ENCODE peak calls at places on chromosome 10, in six cellular contexts. D, I, Z, R, B and E are unnamed samples.

GRCh38 chr10:116752969-116753665 is 10.8 kb upstream of the HSPA12A start:
- DNase-seq in R (no peak), Z (no peak), D (no peak), B (no peak), I (no peak), E (no peak)

GRCh38 chr10:5478694-5479305 is 20.6 kb downstream of the CALML5 start:
- DNase-seq in Z (no peak), B (no peak), I (no peak), R (no peak), D (no peak), E (no peak)

GRCh38 chr10:4733150-4733842 is 92.7 kb upstream of the AKR1E2 start:
- DNase-seq in Z (no peak), R (no peak), I (peak), B (no peak), D (no peak), E (no peak)

GRCh38 chr10:126935263-126935946 is 30.2 kb downstream of the DOCK1 start:
- DNase-seq in I (peak), Z (peak), D (no peak), B (no peak), R (no peak), E (no peak)

GRCh38 chr10:69800109-69800508 is 1.6 kb upstream of the COL13A1 start:
- DNase-seq in D (peak), I (peak), R (peak), Z (peak), B (no peak), E (no peak)

GRCh38 chr10:32005050-32005449 is 51.2 kb downstream of the KIF5B start:
- DNase-seq in I (peak), R (peak), Z (peak), B (peak), D (peak), E (peak)

GRCh38 chr10:21526952-21527633 is 1.6 kb upstream of the SKIDA1 start:
- DNase-seq in B (peak), Z (peak), D (peak), I (peak), R (peak), E (no peak)

GRCh38 chr10:100436255-100436654 is 26.6 kb upstream of the WNT8B start:
- DNase-seq in Z (no peak), D (no peak), B (no peak), R (no peak), I (no peak), E (no peak)

GRCh38 chr10:1206601-1207000 is 150.4 kb downstream of the WDR37 start:
- DNase-seq in D (no peak), R (no peak), Z (no peak), B (no peak), I (no peak), E (no peak)

GRCh38 chr10:71864861-71865473 is 13.9 kb upstream of the PSAP start:
- DNase-seq in I (peak), Z (peak), B (no peak), D (no peak), R (peak), E (no peak)

GRCh38 chr10:103676058-103676785 is 179.2 kb downstream of the SH3PXD2A start:
- DNase-seq in R (peak), D (no peak), B (no peak), Z (peak), I (no peak), E (no peak)
- H3K4me3 ChIP-seq in R (peak), D (no peak), B (no peak), Z (peak), I (no peak), E (no peak)

DNA sequence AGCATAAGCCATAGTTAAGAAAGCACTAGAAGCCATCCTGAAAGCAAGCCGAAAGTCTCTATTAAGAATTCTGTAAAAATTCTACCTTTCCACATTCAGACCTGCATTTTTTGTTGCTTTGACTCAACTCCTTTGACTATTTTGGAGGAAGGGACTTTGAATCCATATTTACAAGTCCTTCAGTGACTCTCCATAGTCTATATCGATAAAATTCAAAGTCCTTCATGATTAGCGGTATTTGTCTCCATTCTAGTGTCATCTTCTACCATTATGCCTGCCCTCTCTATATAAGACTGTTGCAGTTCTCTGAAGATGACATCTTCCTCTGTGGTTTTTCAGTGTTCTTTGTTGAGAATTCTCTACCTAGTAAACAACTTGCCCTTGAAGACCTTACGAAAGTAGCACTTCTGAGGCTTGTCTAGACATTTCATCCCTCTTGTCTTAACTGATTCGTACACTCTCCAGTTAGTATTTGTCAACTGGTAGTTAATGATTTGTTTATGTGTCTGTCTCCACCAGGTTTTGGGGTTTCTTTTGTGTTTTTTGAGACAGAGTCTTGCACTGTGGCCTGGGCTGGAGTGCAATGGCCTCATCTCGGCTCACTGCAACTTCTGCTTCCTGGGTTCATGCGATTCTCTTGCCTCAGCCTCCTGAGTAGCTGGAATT is 1.7 kb downstream of the CCSER2 start:
- DNase-seq in D (peak), I (no peak), R (no peak), Z (no peak), B (peak), E (no peak)
- H3K4me3 ChIP-seq in D (peak), I (peak), R (peak), Z (peak), B (peak), E (no peak)

GRCh38 chr10:28304032-28304571 is 1.2 kb upstream of the MPP7 start:
- DNase-seq in B (no peak), D (no peak), Z (no peak), I (no peak), R (no peak), E (no peak)
- H3K4me3 ChIP-seq in B (no peak), D (no peak), Z (no peak), I (peak), R (no peak), E (no peak)

DNA sequence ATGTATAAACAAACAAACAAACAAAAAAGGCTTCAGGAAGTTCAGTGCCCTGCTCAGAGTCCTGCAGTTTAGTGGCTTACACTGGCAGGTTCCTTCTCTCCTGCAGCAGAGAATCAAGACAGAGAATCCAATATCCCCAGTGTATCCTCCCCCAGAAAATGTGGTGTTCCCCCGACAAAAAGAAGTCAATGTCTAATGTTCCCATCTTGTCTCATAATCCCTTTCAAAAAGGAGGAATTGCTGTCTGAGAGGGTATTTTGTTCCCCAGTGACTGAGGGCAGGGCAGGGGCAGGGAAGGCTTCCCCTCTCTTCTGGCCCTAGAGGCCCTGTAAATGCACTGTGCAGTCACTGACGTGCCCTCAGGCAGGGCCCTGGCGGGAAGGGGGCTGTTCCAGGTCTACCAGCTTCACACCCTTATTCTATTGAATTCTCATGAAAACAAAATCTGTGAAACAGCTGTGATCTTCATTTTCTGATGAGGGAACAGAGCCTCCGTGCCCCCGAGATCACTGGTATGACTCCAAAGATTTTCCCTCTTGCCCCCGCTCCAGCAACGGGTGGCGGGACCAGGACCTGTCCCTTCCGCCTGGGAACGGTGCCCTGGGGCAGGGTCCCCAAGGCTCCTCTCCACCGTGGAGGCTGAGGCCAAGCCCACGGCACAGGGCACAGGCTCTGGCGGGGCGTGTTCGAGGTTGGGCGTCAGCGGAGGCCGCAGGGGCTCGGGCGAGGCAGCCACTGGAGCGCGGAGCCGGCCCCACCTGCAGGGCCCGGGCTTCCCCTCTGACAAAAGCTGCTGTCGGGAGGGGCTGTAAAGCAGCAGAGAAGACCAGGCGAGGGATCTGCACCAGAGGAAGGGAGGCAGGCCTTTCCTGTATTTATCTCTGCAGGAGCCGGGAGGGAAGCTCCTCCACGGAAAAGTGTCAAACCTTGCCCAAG is 13.4 kb upstream of the WDFY4 start:
- DNase-seq in D (peak), Z (no peak), B (no peak), R (no peak), I (no peak), E (no peak)
- H3K4me3 ChIP-seq in D (peak), Z (no peak), B (no peak), R (no peak), I (no peak), E (no peak)

GRCh38 chr10:93473804-93474472 is 8.2 kb downstream of the MYOF start:
- DNase-seq in B (no peak), Z (no peak), I (no peak), R (no peak), D (no peak), E (no peak)

GRCh38 chr10:93468532-93469213 is 13.5 kb downstream of the MYOF start:
- DNase-seq in D (no peak), Z (peak), I (peak), R (peak), B (no peak), E (no peak)

GRCh38 chr10:93469454-93469853 is 12.7 kb downstream of the MYOF start:
- DNase-seq in B (no peak), D (no peak), I (peak), R (no peak), Z (no peak), E (no peak)

GRCh38 chr10:93473161-93473560 is 9.0 kb downstream of the MYOF start:
- DNase-seq in I (no peak), R (no peak), B (no peak), D (no peak), Z (no peak), E (no peak)

GRCh38 chr10:93471110-93471651 is 11.0 kb downstream of the MYOF start:
- DNase-seq in B (no peak), Z (peak), I (peak), R (peak), D (no peak), E (no peak)
- H3K4me3 ChIP-seq in B (no peak), Z (no peak), I (no peak), R (no peak), D (no peak), E (no peak)

GRCh38 chr10:106511917-106512316 is 652.6 kb downstream of the SORCS1 start:
- DNase-seq in B (no peak), R (no peak), Z (no peak), I (no peak), D (no peak), E (no peak)
- H3K4me3 ChIP-seq in B (no peak), R (no peak), Z (no peak), I (no peak), D (no peak), E (no peak)

GRCh38 chr10:131870831-131871672 is 29.8 kb upstream of the PPP2R2D start:
- DNase-seq in D (no peak), B (no peak), R (no peak), I (peak), Z (no peak), E (no peak)

GRCh38 chr10:131872011-131872836 is 28.6 kb upstream of the PPP2R2D start:
- DNase-seq in R (no peak), D (no peak), B (no peak), I (no peak), Z (no peak), E (no peak)

GRCh38 chr10:131874991-131875451 is 25.8 kb upstream of the PPP2R2D start:
- DNase-seq in B (peak), I (peak), D (peak), Z (peak), R (peak), E (peak)

GRCh38 chr10:131871673-131872005 is 29.2 kb upstream of the PPP2R2D start:
- DNase-seq in D (no peak), R (no peak), B (no peak), I (no peak), Z (no peak), E (no peak)

DNA sequence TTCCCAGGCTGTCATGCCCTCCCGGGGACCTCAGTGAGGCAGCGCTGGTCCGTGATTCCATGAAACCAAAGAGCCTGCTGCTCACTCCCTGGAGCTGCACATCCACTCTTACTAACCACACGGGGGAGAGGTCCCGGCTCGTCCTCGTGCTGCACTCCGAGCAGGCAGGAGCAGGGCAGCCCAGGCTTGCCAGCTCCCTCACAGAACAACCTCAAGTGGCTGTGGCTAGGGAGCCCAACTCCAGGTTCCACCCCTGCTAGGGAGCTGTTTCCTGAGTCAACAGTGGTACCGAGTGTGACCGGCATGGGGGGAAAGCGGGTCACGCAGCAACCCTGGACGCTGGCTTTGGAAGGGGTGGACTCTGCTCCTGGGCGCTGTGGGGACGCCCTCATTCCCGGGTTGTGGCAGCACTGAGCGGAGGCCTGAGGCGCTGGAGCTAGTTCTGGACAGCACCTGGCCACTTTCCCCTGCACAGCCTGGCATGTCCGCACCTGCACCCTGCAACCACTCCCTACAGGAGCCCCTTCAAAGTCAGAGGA is 27.9 kb upstream of the PPP2R2D start:
- DNase-seq in B (no peak), I (no peak), Z (no peak), D (no peak), R (no peak), E (no peak)
- H3K4me3 ChIP-seq in B (no peak), I (no peak), Z (no peak), D (no peak), R (no peak), E (no peak)

DNA sequence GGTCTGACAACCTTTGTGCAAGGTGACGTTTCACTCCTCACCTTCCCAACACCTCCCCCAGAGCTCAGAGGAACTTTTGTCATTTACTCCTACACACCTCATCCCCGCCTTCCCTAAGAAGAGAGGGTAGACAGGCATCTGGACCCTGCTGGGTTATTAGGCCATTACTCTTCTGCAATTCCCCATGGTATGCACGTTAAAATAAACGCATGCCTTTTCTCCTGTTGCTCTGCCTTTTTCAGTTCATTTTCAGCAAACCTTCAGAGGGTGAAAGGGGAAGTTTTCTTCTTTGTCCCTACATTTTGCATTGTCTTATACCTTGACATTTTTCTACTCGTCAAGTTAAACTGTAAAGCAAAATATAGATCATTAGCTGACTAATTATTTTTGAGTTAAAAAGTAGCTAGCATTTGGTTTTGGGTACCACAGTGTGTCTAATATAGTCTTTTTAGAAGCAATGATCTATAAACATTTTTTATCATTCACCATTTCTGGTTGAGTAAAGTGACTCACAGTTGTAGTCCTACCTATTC is 10.5 kb upstream of the EDRF1 start:
- DNase-seq in Z (no peak), D (no peak), R (no peak), I (no peak), B (no peak), E (no peak)
- H3K4me3 ChIP-seq in Z (no peak), D (no peak), R (no peak), I (no peak), B (no peak), E (no peak)

GRCh38 chr10:26468291-26468690 is 30.1 kb downstream of the APBB1IP start:
- DNase-seq in I (peak), R (peak), D (no peak), B (no peak), Z (no peak), E (no peak)
- H3K4me3 ChIP-seq in I (no peak), R (no peak), D (no peak), B (no peak), Z (no peak), E (peak)

GRCh38 chr10:73627300-73627699 is 14.0 kb downstream of the MYOZ1 start:
- DNase-seq in R (no peak), B (no peak), I (no peak), D (no peak), Z (no peak), E (no peak)
- H3K4me3 ChIP-seq in R (no peak), B (no peak), I (no peak), D (no peak), Z (no peak), E (no peak)